ENCODE peak calls at places on chromosomes 4 and X, in four cellular contexts. S, R, X and F are unnamed samples.

GRCh38 chr4:39883645-39884044 is 94.1 kb downstream of the PDS5A start:
- DNase-seq in S (no peak), R (no peak), X (no peak), F (no peak)

GRCh38 chrX:18146954-18147353 is 73.7 kb downstream of the BEND2 start:
- DNase-seq in S (peak), R (peak), X (no peak), F (no peak)

GRCh38 chr4:57943672-57944071 is 833.5 kb upstream of the IGFBP7 start:
- DNase-seq in S (no peak), R (no peak), X (no peak), F (no peak)

GRCh38 chr4:10196191-10196590 is 79.6 kb upstream of the WDR1 start:
- DNase-seq in S (no peak), R (no peak), X (no peak), F (no peak)

GRCh38 chr4:56077676-56078075 is 128.9 kb downstream of the CEP135 start:
- DNase-seq in S (no peak), R (no peak), X (peak), F (no peak)

GRCh38 chr4:3196670-3197359 is 52.1 kb upstream of the MSANTD1 start:
- DNase-seq in S (no peak), R (no peak), X (no peak), F (no peak)

GRCh38 chr4:165203541-165204461 is 3.6 kb upstream of the KLHL2 start:
- DNase-seq in S (no peak), R (no peak), X (no peak), F (no peak)

GRCh38 chr4:72896515-72896914 is 173.0 kb downstream of the COX18 start:
- DNase-seq in S (no peak), R (peak), X (no peak), F (no peak)

GRCh38 chr4:145804134-145804533 is 124.2 kb downstream of the C4orf51 start:
- DNase-seq in S (no peak), R (peak), X (no peak), F (no peak)

GRCh38 chrX:107825698-107826285 is at the start of gene MID2:
- DNase-seq in S (no peak), R (no peak), X (peak), F (no peak)

GRCh38 chr4:162865102-162865501 is 301.6 kb downstream of the NAF1 start:
- DNase-seq in S (peak), R (no peak), X (no peak), F (no peak)

GRCh38 chr4:128512161-128512560 is 224.5 kb upstream of the PGRMC2 start:
- DNase-seq in S (no peak), R (no peak), X (no peak), F (no peak)

GRCh38 chr4:151569650-151570049 is 160.7 kb downstream of the FHIP1A start:
- DNase-seq in S (no peak), R (no peak), X (no peak), F (no peak)
- TF ChIP-seq NFIC in S (no peak), R (no peak), X (no peak), F (no peak)

DNA sequence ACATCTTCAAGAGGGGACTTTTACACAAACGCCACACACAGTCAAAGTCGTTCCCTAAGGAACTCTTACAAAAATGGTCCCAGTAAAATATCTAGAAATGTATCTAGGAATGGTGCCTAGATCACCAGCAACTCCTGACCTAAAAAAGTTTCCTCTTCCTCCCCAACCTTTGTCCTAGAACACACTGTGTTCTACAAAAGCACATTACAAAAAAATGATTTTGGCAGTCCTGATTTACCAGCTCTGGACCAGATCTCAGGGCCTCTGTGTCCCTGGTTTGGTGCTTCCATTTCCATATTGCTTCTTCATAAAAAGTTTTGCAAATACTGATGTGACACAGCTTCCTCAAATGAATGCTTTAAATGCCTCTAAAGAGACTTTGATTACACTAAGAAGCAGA is 55.0 kb downstream of the LNX1 start:
- DNase-seq in S (no peak), R (no peak), X (no peak), F (no peak)
- TF ChIP-seq NFIC in S (no peak), R (no peak), X (no peak), F (no peak)

GRCh38 chrX:9878141-9878875 is 88.8 kb upstream of the CLDN34 start:
- DNase-seq in S (no peak), R (no peak), X (no peak), F (no peak)
- TF ChIP-seq NFIC in S (no peak), R (no peak), X (no peak), F (no peak)

GRCh38 chrX:120213438-120214265 is 37.0 kb upstream of the ZBTB33 start:
- DNase-seq in S (peak), R (peak), X (peak), F (peak)
- TF ChIP-seq NFIC in S (no peak), R (no peak), X (no peak), F (no peak)

GRCh38 chrX:123859409-123859827 is 435 bp upstream of the XIAP start:
- DNase-seq in S (no peak), R (no peak), X (peak), F (peak)

GRCh38 chrX:123859828-123860505 is at the start of gene XIAP:
- DNase-seq in S (peak), R (peak), X (peak), F (peak)

GRCh38 chrX:123860983-123861382 is 1.1 kb downstream of the XIAP start:
- DNase-seq in S (peak), R (no peak), X (no peak), F (no peak)

GRCh38 chrX:123860506-123860840 is 620 bp downstream of the XIAP start:
- DNase-seq in S (no peak), R (peak), X (peak), F (peak)
- TF ChIP-seq NFIC in S (no peak), R (no peak), X (no peak), F (no peak)